ENCODE peak calls at places on chromosome 19, in eight cellular contexts. O is uterus; L is CD4-positive, alpha-beta T cell; V is right lobe of liver; K is tibial artery; X is WERI-Rb-1; S is Panc1; Z is endothelial cell. D is an unnamed sample.

GRCh38 chr19:6730153-6730804 is 7.1 kb downstream of the GPR108 start:
- DNase-seq in V (peak; percentile 99), S (no peak), X (peak; percentile 47), K (no peak), Z (no peak), L (no peak), O (peak; percentile 53), D (no peak)

GRCh38 chr19:32662186-32662585 is 12.8 kb downstream of the ANKRD27 start:
- DNase-seq in Z (no peak), X (no peak), L (no peak), V (no peak), K (no peak), O (no peak), S (no peak), D (no peak)

GRCh38 chr19:13212759-13213330 is 62.6 kb downstream of the IER2 start:
- DNase-seq in V (peak; percentile 67), X (peak; percentile 74), O (peak; percentile 54), K (no peak), L (peak; percentile 62), Z (peak; percentile 61), S (peak; percentile 43), D (no peak)

GRCh38 chr19:6862673-6863078 is 24.7 kb upstream of the ADGRE1 start:
- DNase-seq in X (peak; percentile 77), O (peak; percentile 46), L (peak; percentile 85), Z (peak; percentile 81), S (peak; percentile 54), K (peak; percentile 79), V (peak; percentile 84), D (peak; percentile 34)

GRCh38 chr19:10769533-10770491 is 51.9 kb downstream of the DNM2 start:
- DNase-seq in V (peak; percentile 81), X (peak; percentile 77), Z (peak; percentile 58), L (no peak), O (peak; percentile 50), S (no peak), K (peak; percentile 68), D (no peak)

GRCh38 chr19:54162241-54162805 is 2.8 kb upstream of the LENG1 start:
- DNase-seq in K (peak; percentile 77), Z (peak; percentile 76), V (peak; percentile 88), X (no peak), S (peak; percentile 61), O (peak; percentile 89), L (peak; percentile 71), D (no peak)

GRCh38 chr19:46950526-46951235 is 69.0 kb upstream of the NPAS1 start:
- DNase-seq in S (no peak), V (no peak), O (no peak), K (no peak), X (no peak), L (no peak), Z (no peak), D (no peak)

GRCh38 chr19:40284501-40285352 is at the start of gene AKT2:
- DNase-seq in S (no peak), K (peak; percentile 35), O (peak; percentile 64), Z (peak; percentile 77), L (peak; percentile 57), V (no peak), X (peak; percentile 83), D (no peak)

GRCh38 chr19:10815969-10816635 is 19.9 kb downstream of the TMED1 start:
- DNase-seq in X (no peak), V (no peak), S (no peak), K (no peak), L (no peak), O (no peak), Z (no peak), D (no peak)

GRCh38 chr19:13557756-13558398 is 51.6 kb upstream of the CACNA1A start:
- DNase-seq in K (no peak), L (no peak), X (no peak), O (no peak), Z (peak; percentile 18), S (no peak), V (no peak), D (no peak)

GRCh38 chr19:23909222-23909621 is 5.5 kb upstream of the ZNF726 start:
- DNase-seq in S (no peak), L (no peak), Z (no peak), X (no peak), V (no peak), K (no peak), O (no peak), D (no peak)

GRCh38 chr19:39765091-39766076 is 13.3 kb upstream of the LEUTX start:
- DNase-seq in O (peak; percentile 18), Z (peak; percentile 67), V (no peak), L (peak; percentile 6), X (peak; percentile 44), K (no peak), S (peak; percentile 89), D (no peak)

GRCh38 chr19:29624489-29625210 is 18.6 kb downstream of the POP4 start:
- DNase-seq in X (no peak), L (no peak), K (no peak), S (no peak), Z (no peak), V (no peak), O (no peak), D (no peak)

GRCh38 chr19:16036397-16036925 is 39.8 kb upstream of the TPM4 start:
- DNase-seq in K (no peak), X (no peak), V (no peak), L (no peak), S (no peak), Z (no peak), O (no peak), D (no peak)

GRCh38 chr19:14147797-14148605 is 11.6 kb upstream of the ASF1B start:
- DNase-seq in V (no peak), X (peak; percentile 77), K (peak; percentile 74), Z (peak; percentile 80), L (peak; percentile 37), S (no peak), O (peak; percentile 74), D (peak; percentile 35)

GRCh38 chr19:7595466-7596133 is at the start of gene CAMSAP3:
- DNase-seq in O (no peak), S (no peak), Z (peak; percentile 42), L (peak; percentile 25), V (peak; percentile 70), K (no peak), X (peak; percentile 86), D (peak; percentile 11)

GRCh38 chr19:42328854-42329253 is 3.4 kb downstream of the MEGF8 start:
- DNase-seq in Z (no peak), S (no peak), K (no peak), V (no peak), L (no peak), X (no peak), O (no peak), D (no peak)

GRCh38 chr19:6654347-6655310 is 15.3 kb downstream of the TNFSF14 start:
- DNase-seq in X (no peak), K (no peak), O (no peak), S (no peak), L (no peak), Z (no peak), V (no peak), D (no peak)

GRCh38 chr19:32498641-32499200 is 82.3 kb upstream of the PDCD5 start:
- DNase-seq in L (no peak), X (no peak), S (no peak), V (no peak), Z (no peak), O (no peak), K (no peak), D (no peak)

GRCh38 chr19:16297575-16298178 is 26.9 kb upstream of the KLF2 start:
- DNase-seq in Z (no peak), X (no peak), O (no peak), V (no peak), S (no peak), K (no peak), L (no peak), D (no peak)

GRCh38 chr19:1252818-1253513 is 4.6 kb downstream of the MIDN start:
- DNase-seq in S (no peak), L (peak; percentile 55), V (peak; percentile 88), K (peak; percentile 95), X (no peak), Z (no peak), O (peak; percentile 96), D (peak; percentile 96)
- TF ChIP-seq CTCF in S (no peak), L (no peak), V (no peak), K (peak; percentile 40), X (no peak), Z (no peak), O (no peak), D (peak; percentile 5)

GRCh38 chr19:3003046-3003445 is 25.7 kb downstream of the TLE6 start:
- DNase-seq in X (peak; percentile 42), O (no peak), L (no peak), V (no peak), Z (no peak), S (no peak), K (no peak), D (no peak)
- TF ChIP-seq CTCF in X (no peak), O (no peak), L (no peak), V (no peak), Z (no peak), S (no peak), K (no peak), D (no peak)

GRCh38 chr19:48618278-48618915 is 581 bp downstream of the RPL18 start:
- DNase-seq in V (no peak), O (no peak), X (no peak), Z (no peak), L (no peak), S (no peak), K (no peak), D (no peak)
- TF ChIP-seq CTCF in V (no peak), O (no peak), X (no peak), Z (no peak), L (no peak), S (no peak), K (no peak), D (no peak)

GRCh38 chr19:58229255-58229639 is 533 bp downstream of the ZNF544 start:
- DNase-seq in L (peak; percentile 3), O (no peak), V (no peak), S (no peak), Z (peak; percentile 26), X (peak; percentile 62), K (no peak), D (no peak)

GRCh38 chr19:58227964-58228583 is 640 bp upstream of the ZNF544 start:
- DNase-seq in L (no peak), K (no peak), O (no peak), Z (no peak), V (no peak), X (peak; percentile 24), S (no peak), D (no peak)

DNA sequence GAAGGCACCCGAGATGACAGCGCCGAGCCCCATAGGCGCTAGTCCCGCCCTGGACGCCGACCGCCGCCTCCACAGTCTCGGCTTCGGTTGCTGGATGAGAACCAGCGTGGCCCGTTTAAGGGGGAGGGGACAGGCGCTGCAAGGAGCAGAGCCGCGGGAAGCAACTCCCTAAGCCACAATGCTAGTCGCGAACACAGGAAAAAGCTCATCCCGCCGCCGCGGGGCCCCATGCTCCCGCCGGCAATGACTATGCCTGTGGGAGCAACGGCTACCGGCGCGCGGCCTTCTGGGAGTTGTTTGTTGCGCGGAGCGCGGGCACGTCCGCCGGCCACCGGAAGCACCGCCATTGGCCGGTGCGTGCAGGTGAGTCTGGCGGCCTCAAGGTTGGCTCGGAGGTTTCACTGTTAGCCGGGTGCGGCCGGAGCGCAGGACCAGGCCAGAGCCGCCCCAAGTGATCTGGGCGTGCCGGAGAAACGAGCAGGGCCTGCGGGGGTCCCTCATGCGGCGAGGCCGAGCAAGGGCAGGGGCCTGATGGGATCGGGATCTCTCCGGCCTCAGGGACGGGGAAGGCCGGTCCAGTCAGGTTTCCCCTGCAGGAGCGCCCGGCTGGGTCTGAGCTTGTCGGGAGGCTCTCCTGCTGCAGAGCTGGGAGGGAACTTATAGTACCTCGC is at the start of gene ZNF544:
- DNase-seq in Z (peak; percentile 80), K (peak; percentile 35), V (peak; percentile 82), O (peak; percentile 45), X (peak; percentile 88), L (peak; percentile 27), S (no peak), D (peak; percentile 25)
- TF ChIP-seq CTCF in Z (peak; percentile 37), K (no peak), V (no peak), O (no peak), X (no peak), L (no peak), S (no peak), D (peak; percentile 18)

D was measured in AG09319.